ENCODE peak calls at places on chromosome 11, in five cellular contexts. O, C, S, P and E are unnamed samples.

GRCh38 chr11:75261474-75261847 is 20.9 kb downstream of the TPBGL start:
- DNase-seq in C (no peak), O (no peak), P (no peak), S (no peak), E (no peak)

GRCh38 chr11:75776546-75776945 is 8.0 kb downstream of the DGAT2 start:
- DNase-seq in S (no peak), C (no peak), P (no peak), O (no peak), E (no peak)

GRCh38 chr11:35214792-35215193 is 75.8 kb downstream of the CD44 start:
- DNase-seq in S (peak; percentile 99), P (no peak), C (peak; percentile 84), O (peak; percentile 74), E (no peak)

GRCh38 chr11:117519170-117519569 is 191.5 kb downstream of the CEP164 start:
- DNase-seq in C (no peak), O (no peak), S (no peak), P (no peak), E (no peak)

GRCh38 chr11:99693941-99694492 is 673.3 kb downstream of the CNTN5 start:
- DNase-seq in C (no peak), S (peak; percentile 92), O (no peak), P (no peak), E (no peak)

GRCh38 chr11:64722141-64723050 is 601 bp downstream of the NRXN2 start:
- DNase-seq in C (no peak), O (no peak), P (no peak), S (no peak), E (no peak)

GRCh38 chr11:33942954-33943353 is 51.1 kb upstream of the LMO2 start:
- DNase-seq in O (peak; percentile 3), S (peak; percentile 93), P (no peak), C (no peak), E (no peak)

GRCh38 chr11:12577746-12578644 is 96.2 kb upstream of the TEAD1 start:
- DNase-seq in C (no peak), S (no peak), O (no peak), P (no peak), E (no peak)

GRCh38 chr11:43922295-43922648 is 20.2 kb upstream of the C11orf96 start:
- DNase-seq in C (no peak), P (peak; percentile 69), O (no peak), S (no peak), E (no peak)

GRCh38 chr11:45471002-45471665 is 185.0 kb upstream of the SYT13 start:
- DNase-seq in S (no peak), C (no peak), O (no peak), P (no peak), E (no peak)

GRCh38 chr11:68763926-68764657 is 12.8 kb upstream of the TESMIN start:
- DNase-seq in O (no peak), C (no peak), S (no peak), P (no peak), E (no peak)

GRCh38 chr11:69339041-69339733 is 45.2 kb downstream of the MYEOV start:
- DNase-seq in O (no peak), S (no peak), C (no peak), P (no peak), E (no peak)

GRCh38 chr11:117037952-117038350 is 60.3 kb downstream of the SIK3 start:
- DNase-seq in O (no peak), P (no peak), S (no peak), C (no peak), E (no peak)

GRCh38 chr11:134337051-134337450 is 5.3 kb downstream of the GLB1L2 start:
- DNase-seq in P (no peak), S (no peak), O (no peak), C (no peak), E (no peak)

GRCh38 chr11:135027461-135027860 is 615.4 kb upstream of the B3GAT1 start:
- DNase-seq in O (no peak), P (peak; percentile 53), S (peak; percentile 47), C (no peak), E (no peak)

GRCh38 chr11:76185511-76185910 is 20.8 kb downstream of the WNT11 start:
- DNase-seq in C (no peak), S (no peak), P (no peak), O (no peak), E (no peak)

GRCh38 chr11:3130269-3131071 is 34.6 kb downstream of the OSBPL5 start:
- DNase-seq in O (no peak), P (no peak), C (no peak), S (no peak), E (no peak)

GRCh38 chr11:64834723-64835615 is 9.5 kb downstream of the CDC42BPG start:
- DNase-seq in C (peak; percentile 39), S (peak; percentile 44), P (peak; percentile 48), O (no peak), E (no peak)

GRCh38 chr11:131681875-131682274 is 311.5 kb downstream of the NTM start:
- DNase-seq in P (no peak), O (no peak), S (no peak), C (no peak), E (no peak)

GRCh38 chr11:129861702-129862107 is 33.7 kb downstream of the NFRKB start:
- DNase-seq in P (peak; percentile 45), C (peak; percentile 74), O (peak; percentile 61), S (peak; percentile 96), E (no peak)

GRCh38 chr11:97739892-97740782 is 1280.6 kb upstream of the CNTN5 start:
- DNase-seq in C (no peak), O (no peak), S (peak; percentile 94), P (no peak), E (no peak)

GRCh38 chr11:77959434-77959833 is 35.0 kb downstream of the INTS4 start:
- DNase-seq in C (no peak), S (peak; percentile 63), P (no peak), O (no peak), E (no peak)

GRCh38 chr11:35292290-35292689 is 127.1 kb downstream of the SLC1A2 start:
- DNase-seq in P (no peak), C (no peak), S (no peak), O (no peak), E (no peak)